ENCODE peak calls at places on chromosomes 1 and 21, in five cellular contexts. One of them, this sample, is unnamed.

GRCh38 chr1:216014046-216014445 is 409.2 kb downstream of the USH2A start:
- DNase-seq in ELR: no peak
- DNase-seq in stimulated activated CD4-positive, alpha-beta T cell treated with anti-CD3 and anti-CD28 coated beads, Interleukin-15, amount 100 ng/mL, for 48 hours: no peak
- DNase-seq in GM23248: no peak
- DNase-seq in fibroblast of pulmonary artery: no peak
- DNase-seq in this sample: no peak

GRCh38 chr1:241336335-241336734 is 20.7 kb downstream of the RGS7 start:
- DNase-seq in fibroblast of pulmonary artery: no peak
- DNase-seq in ELR: peak
- DNase-seq in GM23248: peak
- DNase-seq in stimulated activated CD4-positive, alpha-beta T cell treated with anti-CD3 and anti-CD28 coated beads, Interleukin-15, amount 100 ng/mL, for 48 hours: no peak
- DNase-seq in this sample: peak

GRCh38 chr21:43362928-43363314 is 64.0 kb downstream of the SIK1 start:
- DNase-seq in stimulated activated CD4-positive, alpha-beta T cell treated with anti-CD3 and anti-CD28 coated beads, Interleukin-15, amount 100 ng/mL, for 48 hours: no peak
- DNase-seq in fibroblast of pulmonary artery: no peak
- DNase-seq in ELR: no peak
- DNase-seq in GM23248: no peak
- DNase-seq in this sample: no peak

GRCh38 chr21:33099131-33099530 is 29.2 kb downstream of the OLIG1 start:
- DNase-seq in stimulated activated CD4-positive, alpha-beta T cell treated with anti-CD3 and anti-CD28 coated beads, Interleukin-15, amount 100 ng/mL, for 48 hours: no peak
- DNase-seq in GM23248: no peak
- DNase-seq in ELR: no peak
- DNase-seq in fibroblast of pulmonary artery: no peak
- DNase-seq in this sample: no peak

GRCh38 chr1:166796620-166797236 is 42.5 kb upstream of the POGK start:
- DNase-seq in ELR: no peak
- DNase-seq in fibroblast of pulmonary artery: no peak
- DNase-seq in GM23248: no peak
- DNase-seq in stimulated activated CD4-positive, alpha-beta T cell treated with anti-CD3 and anti-CD28 coated beads, Interleukin-15, amount 100 ng/mL, for 48 hours: no peak
- DNase-seq in this sample: no peak

GRCh38 chr21:45288441-45288841 is 746 bp upstream of the POFUT2 start:
- DNase-seq in ELR: no peak
- DNase-seq in fibroblast of pulmonary artery: no peak
- DNase-seq in GM23248: peak
- DNase-seq in stimulated activated CD4-positive, alpha-beta T cell treated with anti-CD3 and anti-CD28 coated beads, Interleukin-15, amount 100 ng/mL, for 48 hours: no peak
- DNase-seq in this sample: no peak

GRCh38 chr1:78419309-78419708 is 71.5 kb upstream of the PTGFR start:
- DNase-seq in ELR: peak
- DNase-seq in GM23248: peak
- DNase-seq in fibroblast of pulmonary artery: no peak
- DNase-seq in stimulated activated CD4-positive, alpha-beta T cell treated with anti-CD3 and anti-CD28 coated beads, Interleukin-15, amount 100 ng/mL, for 48 hours: no peak
- DNase-seq in this sample: no peak

GRCh38 chr1:62401034-62401433 is 35.8 kb upstream of the USP1 start:
- DNase-seq in ELR: no peak
- DNase-seq in GM23248: no peak
- DNase-seq in fibroblast of pulmonary artery: no peak
- DNase-seq in stimulated activated CD4-positive, alpha-beta T cell treated with anti-CD3 and anti-CD28 coated beads, Interleukin-15, amount 100 ng/mL, for 48 hours: no peak
- DNase-seq in this sample: no peak

GRCh38 chr1:24284156-24284471 is 35.0 kb upstream of the GRHL3 start:
- DNase-seq in ELR: peak
- DNase-seq in fibroblast of pulmonary artery: no peak
- DNase-seq in stimulated activated CD4-positive, alpha-beta T cell treated with anti-CD3 and anti-CD28 coated beads, Interleukin-15, amount 100 ng/mL, for 48 hours: no peak
- DNase-seq in GM23248: no peak
- DNase-seq in this sample: no peak

This sample was measured in PC-3.